ENCODE peak calls at places on chromosomes 13 and 19, in nine cellular contexts. A is sigmoid colon, D is A549, W is adrenal gland, F is tibial nerve, Y is prostate gland, C is stomach, P is heart left ventricle, S is esophagus squamous epithelium. B is an unnamed sample.

GRCh38 chr19:10784257-10784656 is 51.8 kb downstream of the TMED1 start:
- DNase-seq in A (no peak), D (no peak), W (peak; percentile 54), F (no peak), Y (no peak), C (no peak), P (peak; percentile 61), S (no peak), B (peak; percentile 14)

GRCh38 chr13:60165391-60166099 is 1.8 kb upstream of the DIAPH3 start:
- DNase-seq in A (no peak), D (no peak), W (no peak), F (no peak), Y (no peak), C (no peak), P (no peak), S (no peak), B (no peak)

GRCh38 chr13:39559838-39560237 is 43.2 kb downstream of the LHFPL6 start:
- DNase-seq in A (no peak), D (no peak), W (no peak), F (no peak), Y (no peak), C (no peak), P (no peak), S (no peak), B (no peak)

GRCh38 chr13:40388617-40389016 is 277.8 kb downstream of the FOXO1 start:
- DNase-seq in A (peak; percentile 62), D (no peak), W (no peak), F (no peak), Y (no peak), C (peak; percentile 39), P (no peak), S (peak; percentile 32), B (no peak)

GRCh38 chr19:8145969-8146368 is 3.4 kb downstream of the FBN3 start:
- DNase-seq in A (no peak), D (peak; percentile 37), W (no peak), F (no peak), Y (no peak), C (no peak), P (no peak), S (no peak), B (no peak)

GRCh38 chr13:103961129-103961528 is 894.9 kb upstream of the SLC10A2 start:
- DNase-seq in A (no peak), D (no peak), W (no peak), F (no peak), Y (no peak), C (no peak), P (no peak), S (no peak), B (peak; percentile 61)

GRCh38 chr13:46119883-46120614 is 15.2 kb upstream of the CPB2 start:
- DNase-seq in A (no peak), D (peak; percentile 28), W (peak; percentile 19), F (no peak), Y (no peak), C (no peak), P (no peak), S (no peak), B (no peak)

GRCh38 chr19:18866800-18867123 is 29.2 kb downstream of the CERS1 start:
- DNase-seq in A (no peak), D (no peak), W (no peak), F (no peak), Y (no peak), C (no peak), P (no peak), S (no peak), B (no peak)

GRCh38 chr19:17340302-17340870 is 3.0 kb downstream of the GTPBP3 start:
- DNase-seq in A (no peak), D (peak; percentile 47), W (peak; percentile 93), F (peak; percentile 51), Y (no peak), C (peak; percentile 52), P (no peak), S (no peak), B (no peak)

GRCh38 chr19:3683405-3683865 is 16.8 kb downstream of the PIP5K1C start:
- DNase-seq in A (no peak), D (no peak), W (no peak), F (no peak), Y (no peak), C (no peak), P (peak; percentile 65), S (no peak), B (no peak)

GRCh38 chr13:20624213-20624612 is 57.3 kb downstream of the IFT88 start:
- DNase-seq in A (no peak), D (no peak), W (no peak), F (no peak), Y (no peak), C (no peak), P (no peak), S (no peak), B (no peak)

GRCh38 chr13:82364525-82364924 is 1517.7 kb downstream of the SLITRK1 start:
- DNase-seq in A (no peak), D (no peak), W (no peak), F (no peak), Y (no peak), C (no peak), P (no peak), S (no peak), B (no peak)

GRCh38 chr19:633786-634639 is 676 bp upstream of the POLRMT start:
- DNase-seq in A (no peak), D (no peak), W (no peak), F (no peak), Y (no peak), C (no peak), P (no peak), S (no peak), B (no peak)

GRCh38 chr19:51131780-51132680 is 7.3 kb downstream of the SIGLEC9 start:
- DNase-seq in A (peak; percentile 70), D (peak; percentile 24), W (peak; percentile 58), F (no peak), Y (no peak), C (peak; percentile 56), P (peak; percentile 57), S (no peak), B (peak; percentile 29)
- TF ChIP-seq CTCF in A (no peak), D (no peak), W (peak; percentile 8), F (no peak), Y (no peak), C (no peak), P (peak; percentile 13), S (no peak), B (no peak)

GRCh38 chr13:74133657-74134201 is 475 bp downstream of the KLF12 start:
- DNase-seq in A (peak; percentile 95), D (peak; percentile 75), W (peak; percentile 78), F (peak; percentile 69), Y (peak; percentile 56), C (peak; percentile 73), P (peak; percentile 89), S (peak; percentile 78), B (peak; percentile 79)

GRCh38 chr13:74135306-74136088 is 1.3 kb upstream of the KLF12 start:
- DNase-seq in A (peak; percentile 81), D (peak; percentile 62), W (peak; percentile 36), F (peak; percentile 30), Y (peak; percentile 35), C (peak; percentile 68), P (peak; percentile 85), S (no peak), B (peak; percentile 14)

GRCh38 chr13:74134777-74135305 is 637 bp upstream of the KLF12 start:
- DNase-seq in A (peak; percentile 74), D (peak; percentile 48), W (peak; percentile 19), F (peak; percentile 16), Y (peak; percentile 18), C (peak; percentile 67), P (peak; percentile 66), S (no peak), B (no peak)

GRCh38 chr13:74132768-74133656 is 1.2 kb downstream of the KLF12 start:
- DNase-seq in A (peak; percentile 70), D (peak; percentile 2), W (peak; percentile 15), F (no peak), Y (no peak), C (peak; percentile 36), P (peak; percentile 49), S (peak; percentile 9), B (peak; percentile 28)

DNA sequence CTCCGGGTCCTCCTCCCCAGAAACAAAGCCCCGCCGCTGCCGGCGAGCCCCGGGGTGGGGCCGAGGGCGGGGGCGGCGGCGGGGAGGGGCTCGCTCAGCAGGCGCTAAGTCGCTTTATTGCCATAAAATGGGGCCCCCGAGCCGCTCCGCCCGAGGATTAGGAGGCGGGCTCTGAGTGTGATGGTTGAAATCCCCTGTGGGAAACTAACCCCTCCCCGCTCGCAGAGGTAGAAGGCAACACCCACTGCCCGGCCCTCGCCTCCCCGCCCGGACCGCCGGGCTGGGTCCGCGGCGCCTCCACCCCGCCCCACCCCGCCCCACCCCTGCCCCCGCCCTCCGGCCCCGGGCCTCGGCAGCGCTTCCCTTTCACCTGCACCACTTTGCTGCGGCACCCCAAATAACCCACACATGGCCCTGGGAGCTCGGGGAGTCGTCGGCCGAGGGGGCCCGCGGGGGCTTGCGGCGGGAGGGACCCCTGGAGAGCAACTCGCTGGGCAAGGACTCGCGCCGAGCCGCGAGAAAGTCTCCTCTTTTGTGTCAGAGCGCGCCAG is at the start of gene KLF12:
- DNase-seq in A (peak; percentile 96), D (peak; percentile 84), W (peak; percentile 77), F (peak; percentile 63), Y (peak; percentile 72), C (peak; percentile 83), P (peak; percentile 92), S (peak; percentile 72), B (peak; percentile 77)
- TF ChIP-seq POLR2A in A (no peak), D (no peak), W (no peak), F (no peak), Y (no peak), C (no peak), P (no peak), S (no peak), B (no peak)

DNA sequence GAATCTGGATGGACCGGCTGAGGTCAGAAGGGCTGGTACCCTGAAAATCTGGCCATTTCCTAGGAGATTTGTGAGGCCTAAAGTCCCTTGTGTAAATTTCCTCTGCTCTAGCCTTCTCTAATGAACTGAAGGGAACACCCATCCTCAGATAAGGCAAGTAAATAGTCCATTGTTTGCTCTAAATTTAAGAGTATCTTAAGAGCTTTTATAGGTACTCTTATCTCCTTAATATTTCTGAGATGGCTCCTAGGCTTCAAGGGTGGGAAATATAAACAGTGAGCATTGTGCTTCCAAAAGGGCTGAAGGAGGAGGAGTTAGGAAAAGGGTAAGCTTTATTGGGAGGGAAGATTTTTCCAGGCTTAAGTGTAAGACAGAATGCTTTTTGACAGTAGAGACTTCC is 148.7 kb upstream of the EDNRB start:
- DNase-seq in A (no peak), D (no peak), W (no peak), F (no peak), Y (no peak), C (no peak), P (no peak), S (no peak), B (no peak)
- H3K4me1 ChIP-seq in A (no peaks in the 10 kb centered on the region), D (no peaks in the 10 kb centered on the region), W (no peaks in the 10 kb centered on the region), F (no peaks in the 10 kb centered on the region), Y (no peaks in the 10 kb centered on the region), C (no peaks in the 10 kb centered on the region), P (no peaks in the 10 kb centered on the region), S (no peaks in the 10 kb centered on the region), B (no peaks in the 10 kb centered on the region)

DNA sequence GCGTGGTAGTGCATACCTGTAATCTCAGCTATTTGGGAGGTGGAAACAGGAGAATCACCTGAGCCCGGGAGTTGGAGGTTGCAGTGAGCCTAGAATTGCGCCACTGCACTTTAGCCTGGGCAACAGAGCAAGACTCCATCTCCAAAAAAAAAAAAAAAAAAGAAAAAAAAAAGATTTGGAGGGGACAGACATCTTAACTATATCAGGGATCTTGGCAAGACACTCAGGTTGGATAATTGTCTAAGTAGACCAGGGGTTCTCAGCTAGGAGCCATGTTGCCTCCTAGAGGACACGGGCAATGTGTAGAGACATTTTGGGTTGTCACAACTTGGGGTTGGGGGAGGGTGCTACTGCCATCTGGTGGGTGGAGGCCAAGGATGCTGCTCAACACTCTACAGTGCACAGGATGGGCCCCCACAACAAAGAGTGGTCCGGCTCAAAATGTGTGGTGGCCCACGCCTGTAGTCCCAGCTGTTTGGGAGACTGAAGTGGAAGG is 1.9 kb upstream of the ZNF580 start:
- DNase-seq in A (no peak), D (peak; percentile 87), W (peak; percentile 56), F (no peak), Y (no peak), C (no peak), P (no peak), S (no peak), B (no peak)
- TF ChIP-seq CTCF in A (no peak), D (peak; percentile 54), W (no peak), F (no peak), Y (peak; percentile 4), C (no peak), P (no peak), S (no peak), B (peak; percentile 16)

B was measured in gastrocnemius medialis.